ENCODE peak calls at places on chromosomes 3 and 15, in six cellular contexts. One of them, this sample, is unnamed.

GRCh38 chr3:126040386-126040785 is 43.5 kb downstream of the SLC41A3 start:
- DNase-seq in activated T-helper 1 cell treated with anti-CD3 and anti-CD28 coated beads, Interleukin-12 subunit alpha, Interleukin-12 subunit beta, Interleukin-2, Interleukin-4 antibody, amounts not matched to agents 30 ng/mL and 10 ng/mL and 1 ng/mL, durations not matched to agents 14 hours and 24 hours and 36 hours: no peak
- DNase-seq in NCI-H1105: no peak
- DNase-seq in HFFc6: no peak
- DNase-seq in heart right ventricle: no peak
- DNase-seq in A549: no peak
- DNase-seq in this sample: no peak

GRCh38 chr3:176562381-176562780 is 634.9 kb downstream of the TBL1XR1 start:
- DNase-seq in A549: no peak
- DNase-seq in HFFc6: no peak
- DNase-seq in NCI-H1105: peak
- DNase-seq in activated T-helper 1 cell treated with anti-CD3 and anti-CD28 coated beads, Interleukin-12 subunit alpha, Interleukin-12 subunit beta, Interleukin-2, Interleukin-4 antibody, amounts not matched to agents 30 ng/mL and 10 ng/mL and 1 ng/mL, durations not matched to agents 14 hours and 24 hours and 36 hours: no peak
- DNase-seq in heart right ventricle: no peak
- DNase-seq in this sample: no peak

GRCh38 chr15:65525622-65526021 is 4.6 kb upstream of the HACD3 start:
- DNase-seq in HFFc6: peak
- DNase-seq in NCI-H1105: peak
- DNase-seq in heart right ventricle: peak
- DNase-seq in A549: no peak
- DNase-seq in activated T-helper 1 cell treated with anti-CD3 and anti-CD28 coated beads, Interleukin-12 subunit alpha, Interleukin-12 subunit beta, Interleukin-2, Interleukin-4 antibody, amounts not matched to agents 30 ng/mL and 10 ng/mL and 1 ng/mL, durations not matched to agents 14 hours and 24 hours and 36 hours: no peak
- DNase-seq in this sample: no peak

GRCh38 chr15:80978685-80979084 is 10.9 kb downstream of the MESD start:
- DNase-seq in heart right ventricle: no peak
- DNase-seq in activated T-helper 1 cell treated with anti-CD3 and anti-CD28 coated beads, Interleukin-12 subunit alpha, Interleukin-12 subunit beta, Interleukin-2, Interleukin-4 antibody, amounts not matched to agents 30 ng/mL and 10 ng/mL and 1 ng/mL, durations not matched to agents 14 hours and 24 hours and 36 hours: no peak
- DNase-seq in NCI-H1105: no peak
- DNase-seq in HFFc6: peak
- DNase-seq in A549: no peak
- DNase-seq in this sample: peak

GRCh38 chr3:44923634-44924033 is 49.2 kb downstream of the TGM4 start:
- DNase-seq in HFFc6: no peak
- DNase-seq in activated T-helper 1 cell treated with anti-CD3 and anti-CD28 coated beads, Interleukin-12 subunit alpha, Interleukin-12 subunit beta, Interleukin-2, Interleukin-4 antibody, amounts not matched to agents 30 ng/mL and 10 ng/mL and 1 ng/mL, durations not matched to agents 14 hours and 24 hours and 36 hours: no peak
- DNase-seq in A549: no peak
- DNase-seq in heart right ventricle: no peak
- DNase-seq in NCI-H1105: no peak
- DNase-seq in this sample: no peak

GRCh38 chr15:89971592-89971997 is 29.5 kb upstream of the ZNF710 start:
- DNase-seq in HFFc6: peak
- DNase-seq in A549: peak
- DNase-seq in heart right ventricle: peak
- DNase-seq in NCI-H1105: peak
- DNase-seq in activated T-helper 1 cell treated with anti-CD3 and anti-CD28 coated beads, Interleukin-12 subunit alpha, Interleukin-12 subunit beta, Interleukin-2, Interleukin-4 antibody, amounts not matched to agents 30 ng/mL and 10 ng/mL and 1 ng/mL, durations not matched to agents 14 hours and 24 hours and 36 hours: peak
- DNase-seq in this sample: peak

GRCh38 chr3:9205345-9206143 is 43.9 kb downstream of the SRGAP3 start:
- DNase-seq in A549: no peak
- DNase-seq in HFFc6: no peak
- DNase-seq in activated T-helper 1 cell treated with anti-CD3 and anti-CD28 coated beads, Interleukin-12 subunit alpha, Interleukin-12 subunit beta, Interleukin-2, Interleukin-4 antibody, amounts not matched to agents 30 ng/mL and 10 ng/mL and 1 ng/mL, durations not matched to agents 14 hours and 24 hours and 36 hours: no peak
- DNase-seq in heart right ventricle: no peak
- DNase-seq in NCI-H1105: no peak
- DNase-seq in this sample: no peak

GRCh38 chr3:128794788-128795649 is 69.0 kb downstream of the RAB7A start:
- DNase-seq in activated T-helper 1 cell treated with anti-CD3 and anti-CD28 coated beads, Interleukin-12 subunit alpha, Interleukin-12 subunit beta, Interleukin-2, Interleukin-4 antibody, amounts not matched to agents 30 ng/mL and 10 ng/mL and 1 ng/mL, durations not matched to agents 14 hours and 24 hours and 36 hours: peak
- DNase-seq in heart right ventricle: peak
- DNase-seq in HFFc6: peak
- DNase-seq in A549: peak
- DNase-seq in NCI-H1105: peak
- DNase-seq in this sample: peak

GRCh38 chr3:112391648-112392047 is 58.7 kb downstream of the CD200 start:
- DNase-seq in activated T-helper 1 cell treated with anti-CD3 and anti-CD28 coated beads, Interleukin-12 subunit alpha, Interleukin-12 subunit beta, Interleukin-2, Interleukin-4 antibody, amounts not matched to agents 30 ng/mL and 10 ng/mL and 1 ng/mL, durations not matched to agents 14 hours and 24 hours and 36 hours: no peak
- DNase-seq in NCI-H1105: no peak
- DNase-seq in heart right ventricle: no peak
- DNase-seq in HFFc6: no peak
- DNase-seq in A549: no peak
- DNase-seq in this sample: no peak

GRCh38 chr3:54967586-54968244 is 39.9 kb upstream of the LRTM1 start:
- DNase-seq in A549: no peak
- DNase-seq in activated T-helper 1 cell treated with anti-CD3 and anti-CD28 coated beads, Interleukin-12 subunit alpha, Interleukin-12 subunit beta, Interleukin-2, Interleukin-4 antibody, amounts not matched to agents 30 ng/mL and 10 ng/mL and 1 ng/mL, durations not matched to agents 14 hours and 24 hours and 36 hours: no peak
- DNase-seq in NCI-H1105: no peak
- DNase-seq in heart right ventricle: no peak
- DNase-seq in HFFc6: peak
- DNase-seq in this sample: no peak

This sample was measured in K562.